ENCODE peak calls at places on chromosomes 7 and 10, in seven cellular contexts. One of them, this sample, is unnamed. For H3K4me1, the result is how much of the 10 kb centered on the place peaks cover.

GRCh38 chr7:20183086-20183485 is 34.1 kb downstream of the MACC1 start:
- DNase-seq in aorta: no peak
- DNase-seq in right cardiac atrium: no peak
- DNase-seq in fibroblast of lung: no peak
- DNase-seq in mucosa of descending colon: no peak
- DNase-seq in spleen: no peak
- DNase-seq in upper lobe of right lung: no peak
- DNase-seq in this sample: no peak

GRCh38 chr7:144818516-144818915 is 17.3 kb downstream of the TPK1 start:
- DNase-seq in aorta: no peak
- DNase-seq in right cardiac atrium: no peak
- DNase-seq in fibroblast of lung: peak
- DNase-seq in mucosa of descending colon: no peak
- DNase-seq in spleen: no peak
- DNase-seq in upper lobe of right lung: no peak
- DNase-seq in this sample: no peak

GRCh38 chr7:44608916-44609648 is 2.7 kb downstream of the OGDH start:
- DNase-seq in aorta: no peak
- DNase-seq in right cardiac atrium: no peak
- DNase-seq in fibroblast of lung: no peak
- DNase-seq in mucosa of descending colon: no peak
- DNase-seq in spleen: no peak
- DNase-seq in upper lobe of right lung: no peak
- DNase-seq in this sample: no peak

GRCh38 chr7:108497082-108497725 is 28.7 kb downstream of the PNPLA8 start:
- DNase-seq in aorta: no peak
- DNase-seq in right cardiac atrium: no peak
- DNase-seq in fibroblast of lung: peak
- DNase-seq in mucosa of descending colon: no peak
- DNase-seq in spleen: no peak
- DNase-seq in upper lobe of right lung: no peak
- DNase-seq in this sample: no peak

GRCh38 chr7:84025332-84025927 is 169.2 kb downstream of the SEMA3A start:
- DNase-seq in aorta: peak
- DNase-seq in right cardiac atrium: peak
- DNase-seq in fibroblast of lung: peak
- DNase-seq in mucosa of descending colon: no peak
- DNase-seq in spleen: no peak
- DNase-seq in upper lobe of right lung: no peak
- DNase-seq in this sample: no peak

GRCh38 chr7:107025449-107026103 is 18.9 kb upstream of the PRKAR2B start:
- DNase-seq in aorta: no peak
- DNase-seq in right cardiac atrium: no peak
- DNase-seq in fibroblast of lung: peak
- DNase-seq in mucosa of descending colon: no peak
- DNase-seq in spleen: no peak
- DNase-seq in upper lobe of right lung: no peak
- DNase-seq in this sample: no peak

GRCh38 chr7:69502358-69502757 is 95.9 kb upstream of the AUTS2 start:
- DNase-seq in aorta: no peak
- DNase-seq in right cardiac atrium: no peak
- DNase-seq in fibroblast of lung: no peak
- DNase-seq in mucosa of descending colon: no peak
- DNase-seq in spleen: no peak
- DNase-seq in upper lobe of right lung: no peak
- DNase-seq in this sample: no peak

GRCh38 chr7:157669768-157670345 is 333.1 kb downstream of the DNAJB6 start:
- DNase-seq in aorta: no peak
- DNase-seq in right cardiac atrium: no peak
- DNase-seq in fibroblast of lung: no peak
- DNase-seq in mucosa of descending colon: peak
- DNase-seq in spleen: peak
- DNase-seq in upper lobe of right lung: no peak
- DNase-seq in this sample: peak

GRCh38 chr10:11478807-11479206 is 132.6 kb downstream of the USP6NL start:
- DNase-seq in aorta: no peak
- DNase-seq in right cardiac atrium: no peak
- DNase-seq in fibroblast of lung: peak
- DNase-seq in mucosa of descending colon: no peak
- DNase-seq in spleen: no peak
- DNase-seq in upper lobe of right lung: no peak
- DNase-seq in this sample: no peak

GRCh38 chr7:98852826-98853225 is 17.0 kb downstream of the TMEM130 start:
- DNase-seq in aorta: no peak
- DNase-seq in right cardiac atrium: no peak
- DNase-seq in fibroblast of lung: no peak
- DNase-seq in mucosa of descending colon: no peak
- DNase-seq in spleen: no peak
- DNase-seq in upper lobe of right lung: no peak
- DNase-seq in this sample: no peak

GRCh38 chr7:45203947-45204445 is 46.4 kb downstream of the RAMP3 start:
- DNase-seq in aorta: no peak
- DNase-seq in right cardiac atrium: no peak
- DNase-seq in fibroblast of lung: peak
- DNase-seq in mucosa of descending colon: no peak
- DNase-seq in spleen: no peak
- DNase-seq in upper lobe of right lung: peak
- DNase-seq in this sample: no peak

GRCh38 chr7:100865971-100866720 is 1.0 kb upstream of the TRIP6 start:
- DNase-seq in aorta: peak
- DNase-seq in right cardiac atrium: peak
- DNase-seq in fibroblast of lung: peak
- DNase-seq in mucosa of descending colon: peak
- DNase-seq in spleen: peak
- DNase-seq in upper lobe of right lung: peak
- DNase-seq in this sample: peak

GRCh38 chr7:91993976-91994375 is 53.3 kb downstream of the AKAP9 start:
- DNase-seq in aorta: no peak
- DNase-seq in right cardiac atrium: no peak
- DNase-seq in fibroblast of lung: no peak
- DNase-seq in mucosa of descending colon: no peak
- DNase-seq in spleen: no peak
- DNase-seq in upper lobe of right lung: no peak
- DNase-seq in this sample: no peak

GRCh38 chr7:45162943-45163691 is 5.5 kb downstream of the RAMP3 start:
- DNase-seq in aorta: peak
- DNase-seq in right cardiac atrium: no peak
- DNase-seq in fibroblast of lung: no peak
- DNase-seq in mucosa of descending colon: peak
- DNase-seq in spleen: peak
- DNase-seq in upper lobe of right lung: no peak
- DNase-seq in this sample: no peak

GRCh38 chr10:1610986-1611770 is 126.1 kb downstream of the ADARB2 start:
- DNase-seq in aorta: peak
- DNase-seq in right cardiac atrium: no peak
- DNase-seq in fibroblast of lung: no peak
- DNase-seq in mucosa of descending colon: no peak
- DNase-seq in spleen: peak
- DNase-seq in upper lobe of right lung: no peak
- DNase-seq in this sample: no peak

GRCh38 chr10:1615186-1615954 is 122.0 kb downstream of the ADARB2 start:
- DNase-seq in aorta: peak
- DNase-seq in right cardiac atrium: no peak
- DNase-seq in fibroblast of lung: no peak
- DNase-seq in mucosa of descending colon: no peak
- DNase-seq in spleen: peak
- DNase-seq in upper lobe of right lung: no peak
- DNase-seq in this sample: no peak

GRCh38 chr10:1609596-1609995 is 127.7 kb downstream of the ADARB2 start:
- DNase-seq in aorta: peak
- DNase-seq in right cardiac atrium: no peak
- DNase-seq in fibroblast of lung: no peak
- DNase-seq in mucosa of descending colon: no peak
- DNase-seq in spleen: no peak
- DNase-seq in upper lobe of right lung: no peak
- DNase-seq in this sample: no peak

GRCh38 chr10:1611936-1612550 is 125.3 kb downstream of the ADARB2 start:
- DNase-seq in aorta: peak
- DNase-seq in right cardiac atrium: no peak
- DNase-seq in fibroblast of lung: no peak
- DNase-seq in mucosa of descending colon: no peak
- DNase-seq in spleen: peak
- DNase-seq in upper lobe of right lung: no peak
- DNase-seq in this sample: no peak

GRCh38 chr10:1612910-1613309 is 124.4 kb downstream of the ADARB2 start:
- DNase-seq in aorta: no peak
- DNase-seq in right cardiac atrium: no peak
- DNase-seq in fibroblast of lung: no peak
- DNase-seq in mucosa of descending colon: no peak
- DNase-seq in spleen: no peak
- DNase-seq in upper lobe of right lung: no peak
- DNase-seq in this sample: no peak
- H3K4me3 ChIP-seq in aorta: no peak
- H3K4me3 ChIP-seq in right cardiac atrium: no peak
- H3K4me3 ChIP-seq in fibroblast of lung: no peak
- H3K4me3 ChIP-seq in mucosa of descending colon: no peak
- H3K4me3 ChIP-seq in spleen: no peak
- H3K4me3 ChIP-seq in upper lobe of right lung: no peak
- H3K4me3 ChIP-seq in this sample: no peak

GRCh38 chr7:131097662-131098376 is 229.9 kb upstream of the MKLN1 start:
- DNase-seq in aorta: no peak
- DNase-seq in right cardiac atrium: no peak
- DNase-seq in fibroblast of lung: no peak
- DNase-seq in mucosa of descending colon: no peak
- DNase-seq in spleen: no peak
- DNase-seq in upper lobe of right lung: no peak
- DNase-seq in this sample: no peak
- H3K4me1 ChIP-seq in aorta: under half
- H3K4me1 ChIP-seq in right cardiac atrium: under half
- H3K4me1 ChIP-seq in fibroblast of lung: under half
- H3K4me1 ChIP-seq in mucosa of descending colon: under half
- H3K4me1 ChIP-seq in spleen: half or more
- H3K4me1 ChIP-seq in upper lobe of right lung: half or more
- H3K4me1 ChIP-seq in this sample: half or more

DNA sequence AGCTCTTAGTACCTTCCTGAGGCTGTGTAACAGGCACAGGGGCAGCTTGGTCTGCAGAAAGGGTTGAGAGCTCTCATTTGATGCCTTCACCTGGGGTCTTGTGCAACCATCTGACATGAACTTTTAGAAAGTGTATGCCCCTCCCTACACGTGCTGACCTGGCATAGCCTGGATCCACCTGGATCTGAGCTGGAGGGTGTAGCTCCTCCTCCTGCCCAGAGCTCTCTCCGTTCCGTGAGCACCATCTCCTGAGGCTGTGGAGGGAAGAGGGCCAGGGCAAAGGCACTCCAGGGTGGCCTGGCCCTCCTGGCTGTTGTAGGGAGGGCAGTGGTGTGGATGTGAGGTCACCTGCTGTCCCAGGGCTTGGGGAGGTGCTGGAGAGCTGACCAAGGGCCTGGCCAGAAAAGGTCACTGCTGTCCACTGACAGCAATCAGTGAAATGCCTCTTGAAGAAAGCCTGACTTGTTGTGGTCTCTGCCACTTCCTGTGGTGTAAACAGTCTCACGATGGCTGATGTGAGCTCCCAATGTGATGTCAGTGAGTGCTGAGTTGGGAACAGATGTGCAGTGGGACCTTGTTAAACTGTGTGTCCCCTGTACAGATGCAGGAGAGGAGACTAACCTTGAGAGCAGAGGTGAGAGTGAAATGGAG is 23.0 kb downstream of the AMZ1 start:
- DNase-seq in aorta: no peak
- DNase-seq in right cardiac atrium: no peak
- DNase-seq in fibroblast of lung: no peak
- DNase-seq in mucosa of descending colon: no peak
- DNase-seq in spleen: no peak
- DNase-seq in upper lobe of right lung: no peak
- DNase-seq in this sample: no peak
- H3K4me3 ChIP-seq in aorta: no peak
- H3K4me3 ChIP-seq in right cardiac atrium: no peak
- H3K4me3 ChIP-seq in fibroblast of lung: no peak
- H3K4me3 ChIP-seq in mucosa of descending colon: no peak
- H3K4me3 ChIP-seq in spleen: no peak
- H3K4me3 ChIP-seq in upper lobe of right lung: no peak
- H3K4me3 ChIP-seq in this sample: no peak

GRCh38 chr7:483656-484364 is 35.8 kb downstream of the PDGFA start:
- DNase-seq in aorta: no peak
- DNase-seq in right cardiac atrium: no peak
- DNase-seq in fibroblast of lung: no peak
- DNase-seq in mucosa of descending colon: no peak
- DNase-seq in spleen: peak
- DNase-seq in upper lobe of right lung: peak
- DNase-seq in this sample: peak
- H3K4me1 ChIP-seq in aorta: under half
- H3K4me1 ChIP-seq in right cardiac atrium: under half
- H3K4me1 ChIP-seq in fibroblast of lung: under half
- H3K4me1 ChIP-seq in mucosa of descending colon: under half
- H3K4me1 ChIP-seq in spleen: under half
- H3K4me1 ChIP-seq in upper lobe of right lung: under half
- H3K4me1 ChIP-seq in this sample: under half

GRCh38 chr7:5633161-5634106 is 148.0 kb downstream of the RNF216 start:
- DNase-seq in aorta: no peak
- DNase-seq in right cardiac atrium: no peak
- DNase-seq in fibroblast of lung: no peak
- DNase-seq in mucosa of descending colon: no peak
- DNase-seq in spleen: peak
- DNase-seq in upper lobe of right lung: peak
- DNase-seq in this sample: no peak
- H3K4me3 ChIP-seq in aorta: no peak
- H3K4me3 ChIP-seq in right cardiac atrium: no peak
- H3K4me3 ChIP-seq in fibroblast of lung: peak
- H3K4me3 ChIP-seq in mucosa of descending colon: no peak
- H3K4me3 ChIP-seq in spleen: no peak
- H3K4me3 ChIP-seq in upper lobe of right lung: no peak
- H3K4me3 ChIP-seq in this sample: peak

DNA sequence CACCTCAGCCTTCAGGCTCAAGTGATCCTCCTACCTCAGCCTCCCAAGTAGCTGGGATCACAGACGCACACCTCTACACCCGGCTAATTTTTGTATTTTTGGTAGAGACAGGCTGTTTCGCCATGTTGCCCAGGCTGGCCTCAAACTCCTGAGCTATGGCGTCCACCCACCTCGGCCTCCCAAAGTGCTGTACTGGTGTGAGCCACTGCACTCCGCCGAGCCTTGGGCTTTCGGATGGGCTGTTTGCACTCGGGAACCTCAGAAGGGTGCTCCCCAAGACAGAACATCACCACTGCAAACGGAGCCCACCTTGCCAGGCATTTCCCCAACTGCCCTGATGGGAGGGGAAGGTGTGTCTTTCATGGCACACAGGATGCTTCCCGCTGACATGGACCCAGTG is 27.3 kb downstream of the TMEM120A start:
- DNase-seq in aorta: no peak
- DNase-seq in right cardiac atrium: no peak
- DNase-seq in fibroblast of lung: no peak
- DNase-seq in mucosa of descending colon: no peak
- DNase-seq in spleen: peak
- DNase-seq in upper lobe of right lung: no peak
- DNase-seq in this sample: no peak
- H3K4me1 ChIP-seq in aorta: under half
- H3K4me1 ChIP-seq in right cardiac atrium: under half
- H3K4me1 ChIP-seq in fibroblast of lung: half or more
- H3K4me1 ChIP-seq in mucosa of descending colon: under half
- H3K4me1 ChIP-seq in spleen: half or more
- H3K4me1 ChIP-seq in upper lobe of right lung: under half
- H3K4me1 ChIP-seq in this sample: under half

This sample was measured in tibial artery.